ENCODE peak calls at places on chromosomes 16 and 17, in ten cellular contexts. G is CD8-positive, alpha-beta memory T cell; O is right cardiac atrium; Y is A549; I is left lung; H is PC-3; S is thoracic aorta; X is uterus; C is spleen; N is neuronal stem cell. F is an unnamed sample. For H3K9me3, the result is how much of the 10 kb centered on the place peaks cover.

GRCh38 chr16:18933501-18933900 is 7.3 kb upstream of the SMG1 start:
- DNase-seq in G (no peak), O (no peak), Y (no peak), I (no peak), H (no peak), S (no peak), X (no peak), C (no peak), N (no peak), F (no peak)

GRCh38 chr17:4090898-4091297 is 51.9 kb downstream of the ZZEF1 start:
- DNase-seq in G (no peak), O (no peak), Y (no peak), I (no peak), H (no peak), S (no peak), X (no peak), C (no peak), N (no peak), F (no peak)

GRCh38 chr16:12255473-12255872 is 278.9 kb downstream of the SNX29 start:
- DNase-seq in G (no peak), O (no peak), Y (no peak), I (no peak), H (no peak), S (no peak), X (no peak), C (no peak), N (no peak), F (no peak)

GRCh38 chr16:8955828-8956227 is 7.9 kb downstream of the USP7 start:
- DNase-seq in G (no peak), O (no peak), Y (no peak), I (no peak), H (no peak), S (no peak), X (no peak), C (no peak), N (no peak), F (no peak)

GRCh38 chr16:57203451-57203850 is 17.3 kb downstream of the RSPRY1 start:
- DNase-seq in G (no peak), O (no peak), Y (no peak), I (no peak), H (no peak), S (no peak), X (no peak), C (no peak), N (no peak), F (no peak)

GRCh38 chr17:38705803-38706624 is 941 bp downstream of the MLLT6 start:
- DNase-seq in G (peak), O (peak), Y (peak), I (no peak), H (peak), S (no peak), X (peak), C (peak), N (peak), F (no peak)

GRCh38 chr16:88662222-88662842 is 559 bp downstream of the MVD start:
- DNase-seq in G (no peak), O (peak), Y (no peak), I (peak), H (no peak), S (no peak), X (no peak), C (no peak), N (no peak), F (no peak)

GRCh38 chr17:6915620-6916019 is 80.2 kb upstream of the ALOX12 start:
- DNase-seq in G (no peak), O (no peak), Y (no peak), I (no peak), H (no peak), S (no peak), X (no peak), C (no peak), N (no peak), F (no peak)

GRCh38 chr16:2115591-2115973 is 20.1 kb downstream of the PKD1 start:
- DNase-seq in G (no peak), O (no peak), Y (no peak), I (no peak), H (no peak), S (no peak), X (no peak), C (no peak), N (no peak), F (no peak)

GRCh38 chr17:38361700-38362465 is 10.2 kb downstream of the SOCS7 start:
- DNase-seq in G (no peak), O (no peak), Y (no peak), I (no peak), H (peak), S (no peak), X (no peak), C (no peak), N (no peak), F (no peak)

GRCh38 chr16:19595043-19595767 is 39.7 kb downstream of the VPS35L start:
- DNase-seq in G (no peak), O (peak), Y (peak), I (no peak), H (peak), S (no peak), X (peak), C (no peak), N (no peak), F (no peak)

GRCh38 chr17:77686903-77687302 is 271.6 kb upstream of the TNRC6C start:
- DNase-seq in G (no peak), O (no peak), Y (no peak), I (no peak), H (no peak), S (no peak), X (no peak), C (no peak), N (no peak), F (no peak)

GRCh38 chr16:8885674-8886592 is 3.8 kb downstream of the LITAFD start:
- DNase-seq in G (no peak), O (peak), Y (no peak), I (no peak), H (peak), S (no peak), X (no peak), C (peak), N (no peak), F (no peak)

GRCh38 chr17:602436-602835 is 112.2 kb downstream of the VPS53 start:
- DNase-seq in G (no peak), O (no peak), Y (no peak), I (no peak), H (no peak), S (no peak), X (no peak), C (no peak), N (no peak), F (no peak)

GRCh38 chr17:16267174-16267573 is 50.2 kb downstream of the PIGL start:
- DNase-seq in G (no peak), O (no peak), Y (no peak), I (no peak), H (no peak), S (no peak), X (no peak), C (no peak), N (no peak), F (no peak)

GRCh38 chr16:11575223-11575589 is 11.5 kb downstream of the LITAF start:
- DNase-seq in G (no peak), O (no peak), Y (no peak), I (peak), H (no peak), S (no peak), X (no peak), C (peak), N (no peak), F (no peak)

GRCh38 chr16:48450367-48450766 is 65.2 kb upstream of the SIAH1 start:
- DNase-seq in G (no peak), O (no peak), Y (no peak), I (no peak), H (no peak), S (no peak), X (no peak), C (no peak), N (no peak), F (no peak)

GRCh38 chr17:30278032-30278431 is 13.7 kb downstream of the BLMH start:
- DNase-seq in G (no peak), O (no peak), Y (peak), I (no peak), H (peak), S (no peak), X (no peak), C (no peak), N (peak), F (no peak)

GRCh38 chr17:32878211-32878610 is 1.3 kb upstream of the MYO1D start:
- DNase-seq in G (no peak), O (peak), Y (no peak), I (no peak), H (peak), S (peak), X (peak), C (no peak), N (no peak), F (no peak)

GRCh38 chr16:12819126-12820117 is 15.7 kb upstream of the CPPED1 start:
- DNase-seq in G (peak), O (peak), Y (peak), I (peak), H (peak), S (no peak), X (peak), C (peak), N (peak), F (no peak)

GRCh38 chr17:63153488-63153887 is 187.5 kb downstream of the TANC2 start:
- DNase-seq in G (no peak), O (no peak), Y (no peak), I (no peak), H (no peak), S (no peak), X (no peak), C (no peak), N (no peak), F (no peak)

GRCh38 chr17:57485916-57486315 is 229.6 kb downstream of the MSI2 start:
- DNase-seq in G (no peak), O (no peak), Y (no peak), I (no peak), H (no peak), S (no peak), X (no peak), C (no peak), N (no peak), F (no peak)

GRCh38 chr16:674214-674881 is 1.1 kb upstream of the RHBDL1 start:
- DNase-seq in G (no peak), O (no peak), Y (no peak), I (no peak), H (no peak), S (no peak), X (no peak), C (no peak), N (no peak), F (no peak)

GRCh38 chr16:89456412-89456811 is 33.9 kb downstream of the ANKRD11 start:
- DNase-seq in G (no peak), O (no peak), Y (no peak), I (no peak), H (peak), S (no peak), X (no peak), C (no peak), N (no peak), F (no peak)

GRCh38 chr17:1455291-1455747 is 713 bp downstream of the CRK start:
- DNase-seq in G (peak), O (peak), Y (peak), I (peak), H (peak), S (peak), X (peak), C (peak), N (peak), F (no peak)

GRCh38 chr17:56011406-56012131 is 141.7 kb upstream of the ANKFN1 start:
- DNase-seq in G (no peak), O (no peak), Y (no peak), I (no peak), H (no peak), S (no peak), X (no peak), C (no peak), N (no peak), F (no peak)

GRCh38 chr17:69323806-69324205 is 3.1 kb downstream of the ABCA5 start:
- DNase-seq in G (no peak), O (no peak), Y (no peak), I (no peak), H (no peak), S (no peak), X (no peak), C (no peak), N (no peak), F (no peak)

GRCh38 chr17:30095507-30096244 is 20.9 kb upstream of the NSRP1 start:
- DNase-seq in G (no peak), O (no peak), Y (peak), I (no peak), H (peak), S (no peak), X (no peak), C (no peak), N (peak), F (no peak)

GRCh38 chr17:53462393-53462811 is 360.3 kb upstream of the KIF2B start:
- DNase-seq in G (no peak), O (no peak), Y (no peak), I (no peak), H (peak), S (no peak), X (no peak), C (no peak), N (no peak), F (no peak)

GRCh38 chr17:47967607-47968252 is 3.2 kb upstream of the CDK5RAP3 start:
- DNase-seq in G (no peak), O (no peak), Y (peak), I (no peak), H (peak), S (no peak), X (peak), C (no peak), N (no peak), F (no peak)

GRCh38 chr16:30619643-30620042 is 9.5 kb upstream of the ZNF689 start:
- DNase-seq in G (no peak), O (no peak), Y (no peak), I (no peak), H (no peak), S (no peak), X (no peak), C (no peak), N (no peak), F (no peak)

GRCh38 chr17:63498621-63499195 is 21.8 kb downstream of the ACE start:
- DNase-seq in G (no peak), O (no peak), Y (no peak), I (no peak), H (peak), S (no peak), X (no peak), C (no peak), N (no peak), F (no peak)

GRCh38 chr17:31466096-31466495 is 74.6 kb downstream of the RAB11FIP4 start:
- DNase-seq in G (no peak), O (no peak), Y (no peak), I (no peak), H (no peak), S (no peak), X (no peak), C (no peak), N (no peak), F (no peak)

GRCh38 chr16:66250686-66251405 is 115.6 kb upstream of the CDH5 start:
- DNase-seq in G (no peak), O (peak), Y (no peak), I (no peak), H (peak), S (no peak), X (peak), C (no peak), N (no peak), F (no peak)
- H3K4me3 ChIP-seq in G (no peak), O (no peak), Y (no peak), I (no peak), H (no peak), S (no peak), X (no peak), C (no peak), N (no peak), F (peak)

GRCh38 chr16:35149550-35149949 is 1690.1 kb downstream of the TP53TG3F start:
- DNase-seq in G (no peak), O (no peak), Y (no peak), I (no peak), H (no peak), S (no peak), X (no peak), C (peak), N (no peak), F (no peak)
- H3K9me3 ChIP-seq in G (under half), O (under half), Y (under half), I (under half), H (under half), S (under half), X (under half), C (under half), N (half or more), F (under half)

GRCh38 chr17:44359458-44360143 is 4.1 kb downstream of the FAM171A2 start:
- DNase-seq in G (no peak), O (peak), Y (no peak), I (no peak), H (no peak), S (no peak), X (no peak), C (no peak), N (no peak), F (no peak)
- H3K27ac ChIP-seq in G (no peak), O (no peak), Y (no peak), I (no peak), H (no peak), S (no peak), X (no peak), C (no peak), N (no peak), F (no peak)

GRCh38 chr17:35912339-35912912 is 18.1 kb downstream of the RDM1 start:
- DNase-seq in G (no peak), O (no peak), Y (no peak), I (no peak), H (no peak), S (no peak), X (no peak), C (no peak), N (no peak), F (no peak)

GRCh38 chr17:35915153-35915969 is 15.2 kb downstream of the RDM1 start:
- DNase-seq in G (no peak), O (no peak), Y (no peak), I (no peak), H (no peak), S (no peak), X (no peak), C (no peak), N (no peak), F (no peak)

GRCh38 chr17:35913611-35914010 is 17.0 kb downstream of the RDM1 start:
- DNase-seq in G (no peak), O (no peak), Y (no peak), I (no peak), H (no peak), S (no peak), X (no peak), C (no peak), N (no peak), F (no peak)

GRCh38 chr17:35912942-35913341 is 17.6 kb downstream of the RDM1 start:
- DNase-seq in G (no peak), O (no peak), Y (no peak), I (no peak), H (no peak), S (no peak), X (no peak), C (no peak), N (no peak), F (no peak)

GRCh38 chr17:35914354-35914753 is 16.2 kb downstream of the RDM1 start:
- DNase-seq in G (no peak), O (no peak), Y (no peak), I (no peak), H (no peak), S (no peak), X (no peak), C (no peak), N (no peak), F (no peak)
- H3K4me3 ChIP-seq in G (no peak), O (no peak), Y (no peak), I (no peak), H (no peak), S (no peak), X (no peak), C (no peak), N (no peak), F (no peak)

GRCh38 chr16:31745900-31746299 is 127.7 kb upstream of the ZNF267 start:
- DNase-seq in G (no peak), O (no peak), Y (no peak), I (no peak), H (no peak), S (no peak), X (no peak), C (no peak), N (no peak), F (no peak)
- H3K9me3 ChIP-seq in G (half or more), O (under half), Y (half or more), I (under half), H (under half), S (half or more), X (half or more), C (half or more), N (under half), F (under half)

GRCh38 chr17:74531231-74531761 is at the start of gene CD300LB:
- DNase-seq in G (no peak), O (no peak), Y (no peak), I (no peak), H (no peak), S (no peak), X (no peak), C (peak), N (no peak), F (no peak)
- H3K27ac ChIP-seq in G (no peak), O (no peak), Y (no peak), I (peak), H (no peak), S (no peak), X (no peak), C (peak), N (no peak), F (no peak)

GRCh38 chr17:36942031-36942599 is 4.8 kb downstream of the LHX1 start:
- DNase-seq in G (no peak), O (no peak), Y (no peak), I (peak), H (no peak), S (no peak), X (no peak), C (no peak), N (no peak), F (no peak)
- H3K4me3 ChIP-seq in G (no peak), O (peak), Y (no peak), I (peak), H (no peak), S (peak), X (no peak), C (peak), N (no peak), F (peak)

GRCh38 chr17:82948081-82948511 is 108.3 kb upstream of the ZNF750 start:
- DNase-seq in G (no peak), O (peak), Y (no peak), I (peak), H (no peak), S (no peak), X (peak), C (peak), N (no peak), F (no peak)
- H3K9me3 ChIP-seq in G (under half), O (under half), Y (half or more), I (under half), H (under half), S (under half), X (under half), C (under half), N (half or more), F (under half)

GRCh38 chr16:4957420-4957719 is 760 bp upstream of the SEC14L5 start:
- DNase-seq in G (no peak), O (no peak), Y (no peak), I (no peak), H (no peak), S (no peak), X (no peak), C (no peak), N (no peak), F (no peak)
- H3K27ac ChIP-seq in G (no peak), O (no peak), Y (peak), I (peak), H (peak), S (peak), X (peak), C (peak), N (no peak), F (no peak)

GRCh38 chr16:51762081-51762995 is 611.3 kb upstream of the SALL1 start:
- DNase-seq in G (no peak), O (peak), Y (peak), I (peak), H (peak), S (no peak), X (peak), C (peak), N (peak), F (no peak)
- H3K4me3 ChIP-seq in G (no peak), O (no peak), Y (no peak), I (no peak), H (no peak), S (no peak), X (no peak), C (no peak), N (no peak), F (no peak)